ENCODE peak calls at places on chromosomes 3 and 15, in eight cellular contexts. K is fibroblast of lung, W is aorta, Z is heart left ventricle, R is A673, M is colonic mucosa, G is sigmoid colon, Q is lung. S is an unnamed sample. For H3K4me1, the result is how much of the 10 kb centered on the place peaks cover.

GRCh38 chr3:48747015-48747615 is 30.1 kb upstream of the IP6K2 start:
- DNase-seq in G (no peak), W (no peak), K (no peak), Z (no peak), R (no peak), M (no peak), Q (no peak), S (no peak)

GRCh38 chr3:98521897-98522537 is 685 bp downstream of the CLDND1 start:
- DNase-seq in W (no peak), G (peak), M (peak), R (peak), Q (peak), K (peak), Z (no peak), S (peak)

GRCh38 chr15:41944313-41944940 is 27.9 kb downstream of the EHD4 start:
- DNase-seq in G (peak), R (peak), K (peak), M (no peak), Z (no peak), W (peak), Q (no peak), S (no peak)

GRCh38 chr3:175266478-175266877 is 407.3 kb downstream of the NAALADL2 start:
- DNase-seq in Z (no peak), Q (no peak), M (no peak), G (no peak), W (no peak), R (peak), K (peak), S (no peak)

GRCh38 chr3:43995078-43995928 is 246.4 kb upstream of the TOPAZ1 start:
- DNase-seq in M (no peak), W (no peak), G (no peak), K (peak), Z (no peak), Q (no peak), R (peak), S (peak)

GRCh38 chr3:78496458-78496857 is 1271.3 kb downstream of the ROBO1 start:
- DNase-seq in R (peak), Q (no peak), M (no peak), K (no peak), W (no peak), Z (no peak), G (no peak), S (no peak)

GRCh38 chr3:79587150-79587549 is 180.6 kb downstream of the ROBO1 start:
- DNase-seq in G (no peak), Q (no peak), R (no peak), W (no peak), M (no peak), Z (no peak), K (no peak), S (no peak)

GRCh38 chr3:124764746-124765145 is 34.5 kb downstream of the UMPS start:
- DNase-seq in Q (no peak), W (no peak), G (no peak), Z (no peak), K (no peak), M (no peak), R (peak), S (no peak)

GRCh38 chr15:32936283-32936918 is 218.6 kb downstream of the GREM1 start:
- DNase-seq in R (peak), K (peak), M (no peak), W (no peak), G (no peak), Z (no peak), Q (no peak), S (no peak)

GRCh38 chr3:7953449-7954015 is 548.1 kb upstream of the LMCD1 start:
- DNase-seq in M (no peak), Z (no peak), W (no peak), G (no peak), K (peak), R (no peak), Q (no peak), S (no peak)

GRCh38 chr15:74873756-74874424 is 725 bp upstream of the SCAMP2 start:
- DNase-seq in Z (no peak), Q (no peak), G (no peak), K (no peak), R (peak), M (peak), W (no peak), S (peak)

GRCh38 chr3:71429610-71429988 is 153.9 kb downstream of the FOXP1 start:
- DNase-seq in R (no peak), G (no peak), K (no peak), Z (no peak), Q (no peak), M (no peak), W (no peak), S (no peak)

GRCh38 chr3:50441818-50442217 is 61.6 kb downstream of the CACNA2D2 start:
- DNase-seq in G (no peak), M (no peak), R (no peak), Z (no peak), K (no peak), Q (no peak), W (no peak), S (no peak)

GRCh38 chr3:115638991-115639390 is 15.7 kb downstream of the GAP43 start:
- DNase-seq in W (no peak), R (no peak), G (no peak), M (no peak), K (no peak), Z (no peak), Q (no peak), S (no peak)

GRCh38 chr3:87436781-87437543 is 160.6 kb upstream of the POU1F1 start:
- DNase-seq in G (no peak), Z (no peak), R (no peak), W (no peak), K (peak), M (no peak), Q (no peak), S (no peak)

GRCh38 chr15:78063966-78064365 is 13.5 kb downstream of the TBC1D2B start:
- DNase-seq in Z (no peak), G (no peak), M (no peak), K (no peak), R (no peak), Q (no peak), W (no peak), S (no peak)

GRCh38 chr3:94234177-94234788 is 171.4 kb downstream of the NSUN3 start:
- DNase-seq in M (peak), Q (no peak), K (peak), W (no peak), G (no peak), R (peak), Z (no peak), S (peak)

GRCh38 chr3:11546657-11547302 is 96.9 kb downstream of the VGLL4 start:
- DNase-seq in R (no peak), K (no peak), Z (no peak), M (no peak), W (no peak), G (peak), Q (no peak), S (no peak)

GRCh38 chr3:71035886-71036285 is 547.6 kb downstream of the FOXP1 start:
- DNase-seq in R (no peak), W (no peak), Z (no peak), Q (no peak), M (no peak), G (no peak), K (no peak), S (no peak)

GRCh38 chr3:49747792-49748480 is 24.2 kb upstream of the GMPPB start:
- DNase-seq in Q (no peak), W (no peak), Z (no peak), R (no peak), M (no peak), K (peak), G (no peak), S (no peak)

GRCh38 chr15:80180468-80180867 is 27.7 kb downstream of the FAH start:
- DNase-seq in Z (no peak), R (no peak), G (no peak), K (no peak), M (no peak), W (no peak), Q (no peak), S (no peak)

GRCh38 chr15:90851114-90851513 is 17.3 kb upstream of the FURIN start:
- DNase-seq in Q (no peak), Z (no peak), K (no peak), W (no peak), G (no peak), M (no peak), R (no peak), S (no peak)

GRCh38 chr3:194675081-194675640 is 3.2 kb upstream of the LSG1 start:
- DNase-seq in M (no peak), R (no peak), Q (no peak), Z (no peak), G (no peak), K (peak), W (no peak), S (no peak)

GRCh38 chr15:84599906-84600305 is 903 bp upstream of the ZSCAN2 start:
- DNase-seq in G (peak), M (no peak), Q (no peak), K (no peak), Z (peak), R (no peak), W (no peak), S (no peak)

GRCh38 chr15:80286055-80286454 is 34.0 kb upstream of the CTXND1 start:
- DNase-seq in K (no peak), R (no peak), M (no peak), W (no peak), Z (no peak), Q (no peak), G (no peak), S (no peak)

GRCh38 chr3:197302696-197303341 is 4.4 kb upstream of the DLG1 start:
- DNase-seq in M (no peak), Q (no peak), K (peak), W (no peak), Z (no peak), R (no peak), G (no peak), S (no peak)

DNA sequence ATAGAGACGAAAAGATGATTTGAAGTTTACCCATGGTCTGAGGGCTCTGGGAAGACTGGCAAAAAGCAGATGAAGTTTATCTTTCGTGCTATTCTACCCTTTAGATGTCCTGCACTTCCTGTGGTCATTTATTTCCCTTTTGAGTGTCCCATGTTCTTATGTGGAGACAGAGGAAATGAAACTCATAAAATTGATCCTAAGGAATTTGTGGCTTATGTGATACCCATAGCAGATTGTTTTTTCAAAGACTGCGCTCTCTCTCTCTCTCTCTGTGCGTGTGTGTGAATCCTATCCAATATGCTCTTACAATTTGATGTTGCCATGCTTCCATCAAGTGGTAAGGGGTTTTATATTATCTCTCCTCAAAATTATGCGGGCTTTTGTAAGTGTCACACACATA is 607.5 kb upstream of the DPPA4 start:
- DNase-seq in Q (no peak), M (no peak), Z (no peak), W (no peak), G (no peak), K (no peak), R (no peak), S (no peak)
- H3K4me1 ChIP-seq in Q (under half), M (under half), Z (under half), W (under half), G (under half), K (under half), R (under half), S (under half)

GRCh38 chr15:70090436-70091291 is 7.1 kb downstream of the TLE3 start:
- DNase-seq in Z (no peak), Q (no peak), W (no peak), M (peak), K (no peak), R (no peak), G (no peak), S (no peak)

GRCh38 chr15:70088887-70089691 is 8.6 kb downstream of the TLE3 start:
- DNase-seq in K (peak), W (no peak), Q (no peak), R (peak), Z (peak), M (peak), G (no peak), S (no peak)

GRCh38 chr15:70087708-70088352 is 9.9 kb downstream of the TLE3 start:
- DNase-seq in M (no peak), G (no peak), W (no peak), Z (peak), R (no peak), K (no peak), Q (no peak), S (no peak)

GRCh38 chr15:70088427-70088826 is 9.3 kb downstream of the TLE3 start:
- DNase-seq in G (no peak), Z (peak), Q (no peak), R (no peak), M (no peak), K (no peak), W (no peak), S (no peak)

GRCh38 chr15:70089692-70089971 is 8.1 kb downstream of the TLE3 start:
- DNase-seq in Q (no peak), M (no peak), G (no peak), W (no peak), R (no peak), K (no peak), Z (no peak), S (no peak)
- H3K4me1 ChIP-seq in Q (under half), M (under half), G (half or more), W (under half), R (half or more), K (under half), Z (half or more), S (under half)

GRCh38 chr3:33201195-33201594 is 17.4 kb downstream of the SUSD5 start:
- DNase-seq in G (no peak), W (no peak), Z (no peak), R (no peak), M (no peak), Q (no peak), K (no peak), S (no peak)

DNA sequence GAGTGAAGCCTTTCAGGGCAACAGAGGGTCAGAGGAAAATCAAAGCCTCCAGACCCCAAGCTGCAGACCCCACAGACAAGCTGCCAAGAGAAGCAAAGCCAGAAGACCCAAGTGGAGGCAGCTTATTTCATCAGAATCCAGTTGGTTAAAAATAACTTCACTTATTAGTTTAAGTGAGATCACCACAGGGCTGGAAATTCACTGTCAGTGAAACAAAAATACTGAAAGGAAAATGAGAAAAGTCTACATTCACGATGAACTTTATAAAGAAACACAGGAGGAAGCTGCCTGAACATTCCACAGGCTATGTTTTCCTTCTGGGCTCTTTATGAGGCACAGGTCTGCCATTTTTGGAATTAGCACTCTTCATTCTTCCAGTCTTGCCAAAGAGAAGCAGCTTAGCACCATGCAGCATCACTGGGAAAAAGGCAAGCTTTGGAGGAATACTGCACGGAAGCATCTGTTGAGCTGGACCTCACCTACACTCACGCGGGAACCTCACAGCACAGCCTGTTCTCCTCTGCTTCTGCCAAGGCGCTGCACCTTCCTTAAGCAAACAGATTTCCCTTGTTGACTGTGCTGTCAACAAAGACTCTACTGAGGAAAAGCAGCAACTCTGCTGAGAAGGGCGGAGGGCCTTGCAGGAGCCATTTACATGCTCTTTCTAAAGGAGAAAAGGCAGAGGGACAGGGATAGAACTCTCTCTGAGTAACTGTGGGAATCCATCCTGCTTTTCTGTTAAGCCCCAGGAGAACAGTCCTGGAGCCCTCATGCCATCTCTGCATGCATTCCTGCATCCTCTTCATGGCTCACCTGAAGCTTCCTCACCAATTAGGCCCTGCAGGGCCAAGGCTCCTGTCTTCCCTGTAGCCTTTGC is 15.8 kb downstream of the SUSD5 start:
- DNase-seq in Q (no peak), K (peak), G (no peak), R (no peak), W (no peak), M (no peak), Z (no peak), S (no peak)
- H3K4me1 ChIP-seq in Q (under half), K (under half), G (under half), R (under half), W (under half), M (under half), Z (under half), S (under half)

DNA sequence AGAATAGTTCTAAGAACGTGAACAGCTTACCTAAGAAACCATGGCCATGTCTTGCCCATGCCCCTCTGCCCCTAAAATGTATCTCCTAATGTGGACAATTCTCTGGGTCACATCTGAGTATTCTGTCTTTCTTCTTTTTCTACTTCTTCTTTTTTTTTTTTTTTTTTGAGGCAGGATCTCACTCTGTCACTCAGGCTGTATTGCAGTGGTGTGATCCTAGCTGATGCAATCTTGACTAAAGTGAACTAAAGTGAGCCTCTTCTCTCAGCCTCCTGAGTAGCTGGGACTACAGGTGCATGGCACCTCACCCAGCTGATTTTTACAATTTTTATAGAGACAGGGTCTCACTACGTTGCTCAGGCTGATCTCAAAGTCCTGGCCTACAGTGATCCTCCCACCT is 204.8 kb upstream of the ZPLD1 start:
- DNase-seq in G (no peak), Q (no peak), Z (no peak), R (no peak), K (no peak), M (no peak), W (no peak), S (no peak)
- H3K4me1 ChIP-seq in G (under half), Q (under half), Z (under half), R (under half), K (under half), M (under half), W (under half), S (under half)

GRCh38 chr3:151236316-151236715 is 33.3 kb upstream of the GPR171 start:
- DNase-seq in Z (no peak), Q (no peak), R (no peak), K (no peak), W (no peak), G (no peak), M (no peak), S (no peak)
- H3K4me1 ChIP-seq in Z (under half), Q (under half), R (under half), K (under half), W (under half), G (under half), M (under half), S (under half)

DNA sequence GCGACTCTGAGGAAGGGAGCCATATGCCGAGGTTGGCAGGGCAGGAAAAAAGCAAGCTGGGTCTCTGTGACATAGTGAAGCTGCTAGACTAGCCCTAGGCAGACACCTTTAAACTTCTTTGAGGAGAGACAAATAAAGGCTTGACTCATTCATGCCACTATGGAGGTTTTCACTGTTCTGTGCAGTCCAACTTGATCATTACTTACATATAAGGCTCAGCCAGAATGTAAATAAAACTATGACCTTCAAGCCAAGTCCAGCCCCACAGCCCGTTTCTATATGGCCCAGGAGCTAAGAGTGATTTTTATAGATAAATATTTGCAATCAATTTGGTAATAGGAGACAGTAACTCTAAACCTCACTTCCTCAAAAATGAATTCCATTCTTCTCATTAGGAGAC is 30.7 kb upstream of the PRICKLE2 start:
- DNase-seq in R (no peak), Z (no peak), K (no peak), Q (no peak), W (no peak), M (no peak), G (no peak), S (no peak)
- H3K4me1 ChIP-seq in R (under half), Z (under half), K (under half), Q (under half), W (under half), M (under half), G (half or more), S (under half)

DNA sequence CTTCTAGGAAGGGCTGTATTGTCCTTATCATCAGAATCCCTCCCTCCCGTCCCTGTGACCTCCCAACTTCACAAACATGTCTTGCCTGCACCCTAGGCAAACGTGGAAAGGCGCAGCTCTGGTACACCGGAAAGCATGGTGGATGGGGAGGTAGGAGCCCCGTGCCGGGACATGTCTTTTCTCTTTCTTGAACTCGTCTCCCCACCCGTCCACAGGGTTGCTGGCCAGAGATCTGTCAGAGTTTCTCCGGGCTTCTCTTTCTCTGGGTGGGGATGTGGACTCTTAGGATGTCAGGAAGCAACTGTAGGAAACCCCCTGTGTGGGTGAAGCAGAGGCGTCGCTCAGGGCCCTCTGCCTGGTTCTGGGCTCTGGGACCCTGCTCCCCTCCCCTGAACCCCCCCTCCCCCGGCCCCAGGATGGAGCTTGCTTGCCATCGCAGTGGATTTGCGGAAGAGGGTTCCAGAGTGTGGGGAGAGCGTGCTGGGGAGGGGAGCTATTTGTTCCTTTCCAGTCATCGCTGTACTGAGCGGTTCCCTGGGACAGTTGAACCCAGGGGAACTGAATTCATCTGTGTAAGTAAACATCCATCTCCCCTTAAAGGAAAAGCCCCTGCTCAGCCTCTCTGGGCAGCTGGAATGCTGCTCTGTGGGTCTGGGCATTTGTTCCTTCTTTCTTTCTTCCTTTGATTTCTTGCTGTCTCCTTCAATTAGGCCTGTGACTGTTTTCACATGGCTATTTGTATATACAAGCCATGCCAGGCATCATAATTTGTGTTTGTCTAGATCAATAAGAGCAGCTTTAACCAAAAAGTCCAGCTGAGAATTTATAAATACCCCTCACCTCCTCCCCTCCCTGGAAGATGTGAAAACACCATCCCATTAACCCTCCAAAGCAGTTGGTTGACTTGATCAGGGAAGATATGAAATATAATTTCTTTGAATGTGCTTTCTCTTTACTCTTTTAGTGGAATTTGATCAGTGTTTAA is 72.8 kb downstream of the SMAD3 start:
- DNase-seq in W (no peak), Z (no peak), Q (no peak), K (no peak), G (peak), M (no peak), R (no peak), S (no peak)
- H3K4me1 ChIP-seq in W (under half), Z (half or more), Q (under half), K (half or more), G (half or more), M (under half), R (under half), S (under half)

GRCh38 chr3:52779411-52780297 is 2.3 kb downstream of the ITIH1 start:
- DNase-seq in Q (no peak), K (no peak), R (no peak), Z (no peak), G (peak), M (peak), W (peak), S (no peak)
- H3K4me1 ChIP-seq in Q (under half), K (under half), R (under half), Z (under half), G (under half), M (under half), W (under half), S (under half)

GRCh38 chr3:84125201-84125721 is 833.5 kb upstream of the CADM2 start:
- DNase-seq in M (no peak), Z (peak), W (peak), R (no peak), Q (no peak), G (no peak), K (no peak), S (no peak)
- H3K4me1 ChIP-seq in M (under half), Z (under half), W (under half), R (under half), Q (under half), G (under half), K (under half), S (under half)

S was measured in BE2C.